ENCODE peak calls at places on chromosomes 5 and 9, in five cellular contexts. K, T, A, S and O are unnamed samples.

GRCh38 chr5:113212244-113212920 is 222.4 kb downstream of the TSSK1B start:
- DNase-seq in T (no peak), S (no peak), K (no peak), A (peak; percentile 88), O (no peak)

GRCh38 chr9:13688990-13689600 is 409.6 kb upstream of the MPDZ start:
- DNase-seq in T (peak; percentile 8), A (peak; percentile 67), K (no peak), S (no peak), O (no peak)

GRCh38 chr9:127907867-127908659 is 8.7 kb upstream of the ST6GALNAC6 start:
- DNase-seq in A (no peak), K (no peak), T (no peak), S (no peak), O (no peak)

GRCh38 chr9:6689893-6690634 is 44.5 kb upstream of the GLDC start:
- DNase-seq in K (no peak), S (no peak), A (no peak), T (no peak), O (peak; percentile 52)

GRCh38 chr5:139131062-139131856 is 66.9 kb downstream of the SIL1 start:
- DNase-seq in K (no peak), S (no peak), A (no peak), T (no peak), O (no peak)

GRCh38 chr5:76204713-76205112 is 121.5 kb downstream of the SV2C start:
- DNase-seq in A (no peak), T (no peak), K (no peak), S (no peak), O (no peak)

GRCh38 chr9:8718121-8718725 is 918.6 kb upstream of the DMAC1 start:
- DNase-seq in K (no peak), T (no peak), A (peak; percentile 53), S (no peak), O (no peak)

GRCh38 chr5:74009502-74009901 is 383.5 kb downstream of the ARHGEF28 start:
- DNase-seq in K (no peak), A (no peak), S (no peak), T (no peak), O (no peak)

GRCh38 chr5:89016741-89017312 is 133.8 kb upstream of the MEF2C start:
- DNase-seq in A (no peak), K (no peak), S (no peak), T (no peak), O (no peak)

GRCh38 chr5:2186472-2187015 is 303.8 kb upstream of the IRX4 start:
- DNase-seq in A (no peak), T (no peak), K (no peak), S (no peak), O (no peak)

GRCh38 chr5:74257645-74258328 is 382.7 kb downstream of the ENC1 start:
- DNase-seq in K (no peak), T (peak; percentile 14), S (no peak), A (no peak), O (peak; percentile 93)

GRCh38 chr5:69527128-69527745 is 32.8 kb upstream of the GTF2H2C start:
- DNase-seq in S (no peak), A (no peak), T (no peak), K (no peak), O (no peak)

GRCh38 chr9:18791074-18791473 is 241.9 kb downstream of the SAXO1 start:
- DNase-seq in A (no peak), T (peak; percentile 14), K (no peak), S (peak; percentile 39), O (peak; percentile 71)

GRCh38 chr9:18788256-18788655 is 244.8 kb downstream of the SAXO1 start:
- DNase-seq in A (no peak), T (no peak), K (no peak), S (no peak), O (no peak)

GRCh38 chr9:18786936-18787658 is 245.9 kb downstream of the SAXO1 start:
- DNase-seq in A (peak; percentile 89), S (no peak), T (no peak), K (no peak), O (no peak)

GRCh38 chr9:18786196-18786595 is 246.8 kb downstream of the SAXO1 start:
- DNase-seq in S (no peak), A (no peak), T (no peak), K (no peak), O (no peak)

DNA sequence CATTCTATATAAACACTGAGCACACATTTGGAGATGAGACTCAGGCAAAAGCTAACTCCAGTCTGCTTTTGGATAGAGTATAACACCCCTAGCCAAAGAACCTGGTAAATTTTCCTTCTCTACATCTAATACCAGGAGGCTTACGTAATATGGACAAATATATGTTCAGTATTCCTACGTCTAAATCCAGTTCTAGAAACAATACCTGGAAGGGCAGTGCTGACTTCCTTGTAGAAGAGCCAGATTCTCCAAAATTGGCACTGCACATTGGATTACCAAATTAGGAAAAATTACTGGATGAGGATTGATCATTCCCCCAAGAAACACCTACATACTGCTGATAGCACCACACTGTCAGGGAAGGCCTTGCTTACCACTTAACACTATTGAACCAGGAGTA is 247.4 kb downstream of the SAXO1 start:
- DNase-seq in T (no peak), S (no peak), K (no peak), A (peak; percentile 72), O (no peak)
- TF ChIP-seq MYC in T (no peak), S (no peak), K (no peak), A (no peak), O (no peak)

GRCh38 chr5:80481019-80481893 is 6.6 kb upstream of the FAM151B start:
- DNase-seq in K (peak; percentile 44), T (peak; percentile 37), S (peak; percentile 67), A (peak; percentile 59), O (peak; percentile 70)
- TF ChIP-seq MAX in K (no peak), T (no peak), S (no peak), A (no peak), O (no peak)

DNA sequence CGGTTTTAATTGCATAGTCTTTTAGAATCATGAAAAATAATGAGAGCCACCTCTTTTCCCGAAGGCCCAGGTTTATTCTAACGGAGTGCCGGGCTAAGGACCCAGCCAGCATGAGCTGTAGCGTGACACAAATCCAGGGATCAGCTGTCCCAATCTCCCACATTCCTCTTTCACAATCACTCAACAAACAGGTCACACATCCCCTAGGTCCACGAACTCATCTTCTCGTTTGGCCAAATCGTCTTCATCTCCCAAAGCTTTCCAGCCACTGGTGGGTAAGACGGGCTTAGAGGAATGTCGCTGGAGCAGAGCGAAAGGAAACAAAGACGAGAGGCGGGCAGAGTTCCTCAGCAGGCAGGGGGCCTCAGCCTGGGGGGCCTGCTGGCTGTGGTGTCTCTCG is 55.5 kb upstream of the GOLPH3 start:
- DNase-seq in A (no peak), K (no peak), T (no peak), S (no peak), O (no peak)
- TF ChIP-seq POLR2A in A (no peak), K (no peak), T (no peak), S (no peak), O (no peak)

GRCh38 chr9:136426787-136427186 is 12.9 kb downstream of the INPP5E start:
- DNase-seq in T (no peak), K (no peak), S (no peak), A (no peak), O (no peak)
- TF ChIP-seq MYC in T (no peak), K (no peak), S (no peak), A (no peak), O (no peak)

GRCh38 chr9:130447193-130447816 is 2.5 kb downstream of the ASS1 start:
- DNase-seq in K (no peak), T (no peak), A (no peak), S (no peak), O (no peak)

GRCh38 chr9:130448035-130448624 is 3.4 kb downstream of the ASS1 start:
- DNase-seq in K (no peak), A (no peak), T (no peak), S (no peak), O (peak; percentile 95)

GRCh38 chr9:130444565-130445221 is at the start of gene ASS1:
- DNase-seq in T (peak; percentile 98), K (peak; percentile 68), A (no peak), S (peak; percentile 33), O (peak; percentile 89)

GRCh38 chr9:130445268-130445983 is 665 bp downstream of the ASS1 start:
- DNase-seq in A (no peak), K (peak; percentile 56), S (peak; percentile 61), T (no peak), O (peak; percentile 90)

GRCh38 chr9:130446111-130446861 is 1.5 kb downstream of the ASS1 start:
- DNase-seq in S (peak; percentile 38), T (peak; percentile 50), A (no peak), K (no peak), O (peak; percentile 91)
- TF ChIP-seq MAX in S (no peak), T (no peak), A (no peak), K (no peak), O (no peak)

DNA sequence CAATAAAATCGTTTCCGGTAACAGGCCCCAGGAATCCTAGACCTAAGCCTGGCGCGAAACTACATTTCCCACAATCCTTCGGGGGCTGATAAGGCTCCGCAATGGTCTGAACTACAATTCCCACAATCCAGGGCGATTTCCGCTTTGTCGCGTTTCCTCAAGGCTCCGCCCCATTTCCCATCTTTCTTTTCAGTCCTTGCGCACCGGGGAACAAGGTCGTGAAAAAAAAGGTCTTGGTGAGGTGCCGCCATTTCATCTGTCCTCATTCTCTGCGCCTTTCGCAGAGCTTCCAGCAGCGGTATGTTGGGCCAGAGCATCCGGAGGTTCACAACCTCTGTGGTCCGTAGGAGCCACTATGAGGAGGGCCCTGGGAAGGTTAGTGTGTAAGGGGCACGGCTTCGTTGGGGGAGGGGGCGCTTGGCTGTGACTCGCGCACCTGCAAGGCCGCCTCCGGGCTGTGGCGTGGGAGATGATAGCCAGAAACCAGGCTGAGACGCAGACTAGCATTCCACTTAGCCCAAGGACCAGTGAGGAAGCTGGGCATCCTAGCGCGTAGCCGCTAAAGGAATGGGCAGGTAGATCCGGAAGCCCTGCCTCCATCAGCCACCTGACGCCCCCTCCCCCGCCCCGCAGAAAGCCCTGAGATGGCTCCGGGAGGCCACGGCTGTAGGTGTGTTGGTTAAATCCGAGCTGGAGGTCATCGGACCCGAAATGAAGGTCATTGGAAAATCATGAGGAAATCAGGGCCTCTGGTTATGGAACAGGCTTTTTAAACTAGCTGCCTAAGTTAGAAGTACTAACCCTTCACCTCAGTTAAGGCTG is at the start of gene COX7C:
- DNase-seq in A (peak; percentile 97), K (peak; percentile 87), T (peak; percentile 82), S (peak; percentile 95), O (peak; percentile 95)
- TF ChIP-seq POLR2A in A (peak; percentile 71), K (peak; percentile 61), T (peak; percentile 96), S (peak; percentile 88), O (peak; percentile 81)

GRCh38 chr9:98610711-98611110 is 98.0 kb downstream of the GABBR2 start:
- DNase-seq in T (no peak), A (peak; percentile 56), K (no peak), S (no peak), O (no peak)

GRCh38 chr9:98611319-98611718 is 97.4 kb downstream of the GABBR2 start:
- DNase-seq in T (no peak), A (no peak), K (no peak), S (no peak), O (no peak)

GRCh38 chr9:98611986-98612505 is 96.7 kb downstream of the GABBR2 start:
- DNase-seq in T (no peak), S (no peak), A (no peak), K (no peak), O (no peak)

GRCh38 chr9:98609646-98610045 is 99.1 kb downstream of the GABBR2 start:
- DNase-seq in S (no peak), T (no peak), A (no peak), K (no peak), O (no peak)

GRCh38 chr9:98610196-98610595 is 98.5 kb downstream of the GABBR2 start:
- DNase-seq in S (no peak), T (no peak), K (no peak), A (peak; percentile 38), O (no peak)
- TF ChIP-seq MYC in S (no peak), T (no peak), K (no peak), A (no peak), O (no peak)